ENCODE peak calls at places on chromosomes 11 and 22, in seven cellular contexts. E is ovary; C is CD4-positive, alpha-beta memory T cell; G is NT2/D1; S is effector memory CD4-positive, alpha-beta T cell; F is left ventricle myocardium inferior; B is cardiac muscle cell. D is an unnamed sample. For H3K4me1, the result is how much of the 10 kb centered on the place peaks cover.

GRCh38 chr22:44667829-44668189 is 34.2 kb upstream of the PRR5 start:
- DNase-seq in C (peak), G (no peak), F (no peak), S (peak), B (no peak), E (peak), D (no peak)

GRCh38 chr11:74307409-74307808 is 4.0 kb downstream of the P4HA3 start:
- DNase-seq in E (no peak), C (no peak), B (peak), F (no peak), S (no peak), G (no peak), D (no peak)

GRCh38 chr11:10550988-10551657 is 10.1 kb upstream of the RNF141 start:
- DNase-seq in C (no peak), F (no peak), E (no peak), G (no peak), B (no peak), S (no peak), D (no peak)

GRCh38 chr22:48949375-48950149 is 878.1 kb downstream of the BRD1 start:
- DNase-seq in G (no peak), C (no peak), S (no peak), F (no peak), E (no peak), B (no peak), D (peak)

GRCh38 chr11:94593030-94593429 is 25.9 kb downstream of the PIWIL4 start:
- DNase-seq in F (no peak), B (peak), C (no peak), S (no peak), G (no peak), E (no peak), D (no peak)

GRCh38 chr11:107561688-107562087 is 3.8 kb downstream of the ALKBH8 start:
- DNase-seq in F (no peak), G (no peak), E (no peak), S (no peak), B (peak), C (no peak), D (no peak)

GRCh38 chr22:35510481-35510934 is 30.1 kb upstream of the RASD2 start:
- DNase-seq in C (no peak), G (no peak), F (no peak), E (no peak), S (no peak), B (no peak), D (no peak)

GRCh38 chr11:96267490-96268010 is 75.4 kb downstream of the MAML2 start:
- DNase-seq in S (peak), F (no peak), B (no peak), G (no peak), C (peak), E (no peak), D (no peak)

GRCh38 chr11:70026012-70026411 is 52.1 kb upstream of the ANO1 start:
- DNase-seq in B (no peak), S (no peak), G (no peak), F (no peak), E (no peak), C (no peak), D (no peak)

GRCh38 chr22:46280999-46281623 is 13.3 kb downstream of the TTC38 start:
- DNase-seq in E (peak), B (no peak), C (no peak), G (no peak), F (no peak), S (no peak), D (no peak)

GRCh38 chr11:1916132-1916985 is 3.1 kb upstream of the TNNT3 start:
- DNase-seq in F (no peak), E (peak), S (no peak), G (no peak), B (no peak), C (no peak), D (no peak)

GRCh38 chr11:91907225-91907624 is 317.4 kb upstream of the FAT3 start:
- DNase-seq in F (no peak), C (no peak), G (no peak), E (no peak), S (no peak), B (no peak), D (no peak)

GRCh38 chr11:100830978-100831732 is 144.1 kb downstream of the ARHGAP42 start:
- DNase-seq in E (no peak), S (no peak), B (peak), C (no peak), G (no peak), F (no peak), D (no peak)

GRCh38 chr22:25057013-25057881 is 104.7 kb downstream of the KIAA1671 start:
- DNase-seq in S (peak), B (peak), C (peak), E (peak), G (peak), F (peak), D (peak)

GRCh38 chr11:3638513-3638912 is 3.3 kb downstream of the ART5 start:
- DNase-seq in G (no peak), B (no peak), S (no peak), C (no peak), E (no peak), F (no peak), D (no peak)

GRCh38 chr22:37483594-37484114 is 2.5 kb downstream of the MFNG start:
- DNase-seq in G (no peak), F (no peak), C (no peak), S (no peak), B (no peak), E (no peak), D (no peak)

GRCh38 chr11:129643031-129643721 is 172.5 kb upstream of the TMEM45B start:
- DNase-seq in G (no peak), E (no peak), B (no peak), F (no peak), S (no peak), C (no peak), D (no peak)

GRCh38 chr11:88301478-88302140 is 35.9 kb downstream of the CTSC start:
- DNase-seq in E (no peak), G (no peak), S (no peak), B (peak), C (peak), F (no peak), D (no peak)

GRCh38 chr22:19514831-19515565 is 9.2 kb downstream of the CLDN5 start:
- DNase-seq in E (no peak), G (no peak), B (no peak), C (no peak), F (no peak), S (no peak), D (no peak)

GRCh38 chr11:77322506-77322905 is 21.0 kb upstream of the GDPD4 start:
- DNase-seq in S (no peak), E (no peak), C (no peak), F (no peak), G (no peak), B (peak), D (no peak)

GRCh38 chr22:48523761-48524160 is 1303.9 kb downstream of the BRD1 start:
- DNase-seq in G (no peak), C (no peak), F (no peak), S (no peak), B (no peak), E (no peak), D (no peak)

GRCh38 chr11:122951231-122951630 is 30.4 kb downstream of the BSX start:
- DNase-seq in B (no peak), F (no peak), G (no peak), E (no peak), C (no peak), S (no peak), D (no peak)

GRCh38 chr11:10429526-10429925 is 25.5 kb upstream of the AMPD3 start:
- DNase-seq in G (no peak), C (no peak), E (no peak), F (no peak), S (no peak), B (no peak), D (no peak)

GRCh38 chr22:32477608-32478007 is 3.0 kb downstream of the FBXO7 start:
- DNase-seq in F (no peak), C (no peak), E (no peak), G (no peak), B (no peak), S (no peak), D (no peak)

GRCh38 chr22:17944205-17944725 is 80.1 kb downstream of the MICAL3 start:
- DNase-seq in S (no peak), B (no peak), C (no peak), F (no peak), E (no peak), G (no peak), D (no peak)
- H3K4me1 ChIP-seq in S (under half), B (half or more), C (under half), F (half or more), E (under half), G (under half), D (half or more)

GRCh38 chr22:31083377-31083768 is 2.3 kb downstream of the SMTN start:
- DNase-seq in F (no peak), C (no peak), E (peak), G (no peak), B (no peak), S (no peak), D (no peak)
- H3K4me1 ChIP-seq in F (half or more), C (under half), E (under half), G (under half), B (under half), S (under half), D (under half)

DNA sequence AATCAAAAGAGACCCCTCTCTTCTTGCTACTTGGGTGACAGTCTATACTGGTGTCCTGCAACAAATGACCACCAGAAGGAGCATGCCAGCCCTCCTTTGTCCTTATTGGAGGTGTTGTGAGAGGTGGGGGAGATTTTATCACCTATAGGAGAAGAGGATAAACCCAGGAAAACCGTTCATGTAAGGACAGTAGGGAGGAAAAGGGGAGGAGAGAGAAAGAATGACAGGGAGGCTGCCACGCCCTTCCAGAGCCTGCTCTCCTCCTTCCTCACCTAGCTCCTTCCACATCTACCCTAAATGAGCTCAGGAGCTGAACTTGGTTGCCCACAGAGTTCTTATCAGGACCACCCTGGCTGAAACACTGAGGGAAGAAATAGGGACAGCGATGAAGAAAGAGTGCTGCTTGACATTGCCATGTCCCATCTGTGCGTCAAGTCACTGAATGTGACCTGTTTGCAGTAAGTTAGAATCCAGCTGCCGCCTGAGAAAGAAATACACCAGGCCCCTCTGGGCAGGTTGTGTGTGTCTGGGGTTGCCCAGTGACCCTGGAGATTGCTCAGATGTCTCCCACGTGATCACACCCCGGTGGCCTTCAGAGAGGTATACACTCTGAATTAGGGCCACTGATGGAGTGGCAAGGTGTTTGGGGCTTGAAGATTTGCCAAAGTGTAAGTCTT is 40.4 kb upstream of the ETS1 start:
- DNase-seq in B (no peak), S (no peak), F (no peak), C (no peak), E (no peak), G (no peak), D (peak)
- H3K4me1 ChIP-seq in B (under half), S (half or more), F (under half), C (half or more), E (under half), G (under half), D (under half)

GRCh38 chr11:118615996-118616395 is 8.6 kb downstream of the PHLDB1 start:
- DNase-seq in C (no peak), S (no peak), G (no peak), F (no peak), B (no peak), E (peak), D (no peak)

GRCh38 chr11:118620529-118621070 is 13.2 kb downstream of the PHLDB1 start:
- DNase-seq in F (peak), B (peak), S (no peak), E (peak), G (no peak), C (no peak), D (no peak)

GRCh38 chr11:118619444-118620205 is 12.2 kb downstream of the PHLDB1 start:
- DNase-seq in B (peak), F (no peak), C (no peak), E (peak), S (no peak), G (no peak), D (peak)

GRCh38 chr11:118618991-118619375 is 11.6 kb downstream of the PHLDB1 start:
- DNase-seq in G (no peak), C (no peak), B (peak), F (peak), E (peak), S (no peak), D (peak)

DNA sequence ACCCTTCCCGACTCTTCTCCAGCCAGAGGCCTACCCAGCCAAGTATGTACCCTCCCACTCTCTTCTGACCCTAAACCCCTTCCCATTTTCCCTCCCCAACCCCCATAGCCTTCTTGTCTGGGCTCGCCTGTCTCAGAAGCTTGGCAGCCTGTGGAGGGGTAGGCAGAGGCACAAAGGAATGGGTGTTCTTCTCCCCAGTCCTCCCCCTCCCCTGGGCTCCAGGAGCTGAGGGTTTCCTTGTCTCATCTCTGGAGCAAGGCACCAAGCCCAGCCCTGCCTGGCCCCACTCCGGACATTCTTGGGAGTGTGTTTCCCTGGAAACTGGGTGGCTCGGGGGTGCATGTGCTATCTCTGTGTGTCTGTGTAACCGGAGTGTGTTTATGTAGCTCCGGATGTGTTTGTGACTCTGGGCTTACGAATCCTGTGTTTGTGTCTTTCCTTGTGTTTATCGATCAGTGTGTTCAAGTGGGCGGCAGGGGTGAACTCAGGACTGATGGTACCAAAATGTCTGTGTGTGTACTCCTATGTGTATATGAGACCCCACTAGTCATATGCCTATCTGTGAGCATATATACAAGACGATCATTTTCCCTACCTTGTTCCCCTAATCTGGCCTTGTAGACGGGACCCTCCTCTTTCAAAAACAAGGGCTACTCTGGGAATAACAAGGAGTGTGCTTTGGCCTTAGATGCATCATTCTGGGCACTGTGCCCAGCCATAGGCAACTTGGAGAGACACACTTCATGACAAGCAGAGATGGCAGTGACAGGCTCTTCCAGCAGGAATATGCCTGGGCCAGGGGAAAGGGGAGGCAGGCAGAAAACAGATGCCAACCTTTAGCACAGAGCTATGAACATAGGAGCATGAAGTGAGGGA is 10.9 kb downstream of the PHLDB1 start:
- DNase-seq in C (no peak), F (peak), B (peak), S (no peak), G (no peak), E (peak), D (peak)
- H3K4me1 ChIP-seq in C (under half), F (half or more), B (under half), S (under half), G (under half), E (under half), D (under half)

GRCh38 chr22:42932197-42932519 is 75.1 kb upstream of the ARFGAP3 start:
- DNase-seq in C (no peak), F (no peak), E (no peak), S (no peak), G (no peak), B (no peak), D (no peak)

GRCh38 chr22:42931421-42932196 is 74.5 kb upstream of the ARFGAP3 start:
- DNase-seq in B (peak), E (no peak), F (no peak), G (no peak), C (no peak), S (no peak), D (no peak)

GRCh38 chr22:42928969-42929837 is 72.1 kb upstream of the ARFGAP3 start:
- DNase-seq in S (no peak), G (no peak), B (peak), F (no peak), C (no peak), E (no peak), D (peak)

GRCh38 chr22:42929838-42930155 is 72.7 kb upstream of the ARFGAP3 start:
- DNase-seq in F (no peak), C (no peak), B (no peak), E (no peak), G (no peak), S (no peak), D (no peak)

DNA sequence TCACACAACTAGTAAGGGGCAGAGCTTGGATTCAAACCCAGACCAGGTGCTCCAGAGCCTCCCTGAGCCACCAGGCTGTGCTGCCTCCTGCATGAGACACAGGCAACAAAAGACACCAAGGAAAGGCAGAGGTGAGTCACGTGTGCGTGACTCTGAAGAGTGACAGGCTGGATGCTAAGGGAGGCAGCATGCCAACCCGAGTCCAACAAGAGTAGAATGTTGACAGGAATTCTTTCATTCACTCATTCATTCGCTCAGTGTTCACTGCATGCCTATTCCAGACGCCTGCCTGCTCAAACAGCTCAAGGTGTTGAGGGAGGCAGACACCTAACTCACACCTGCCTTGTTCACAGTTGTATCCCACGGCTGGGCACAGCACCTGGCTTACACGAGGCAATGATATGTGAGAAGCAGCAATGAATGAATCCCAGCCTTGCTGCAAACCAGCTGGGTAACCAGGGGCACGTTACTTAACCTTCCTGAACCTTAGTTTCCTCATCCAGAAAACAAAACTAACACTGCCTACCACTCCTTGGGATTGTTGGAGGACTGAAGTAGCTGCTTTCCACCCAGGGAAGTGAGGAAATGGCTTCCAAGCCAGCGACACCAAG is 73.8 kb upstream of the ARFGAP3 start:
- DNase-seq in E (no peak), S (no peak), G (no peak), C (no peak), F (peak), B (no peak), D (peak)
- H3K4me1 ChIP-seq in E (under half), S (under half), G (under half), C (under half), F (half or more), B (under half), D (half or more)

GRCh38 chr11:87263439-87263838 is 225.7 kb downstream of the TMEM135 start:
- DNase-seq in G (no peak), C (no peak), S (no peak), E (no peak), B (no peak), F (no peak), D (no peak)

GRCh38 chr11:87256694-87257340 is 219.1 kb downstream of the TMEM135 start:
- DNase-seq in F (no peak), G (no peak), S (no peak), E (no peak), C (no peak), B (no peak), D (no peak)

GRCh38 chr11:87258171-87258833 is 220.6 kb downstream of the TMEM135 start:
- DNase-seq in B (no peak), C (no peak), F (no peak), G (no peak), E (no peak), S (no peak), D (no peak)

GRCh38 chr11:87260811-87261210 is 223.1 kb downstream of the TMEM135 start:
- DNase-seq in F (no peak), B (no peak), E (no peak), G (no peak), C (no peak), S (no peak), D (no peak)

DNA sequence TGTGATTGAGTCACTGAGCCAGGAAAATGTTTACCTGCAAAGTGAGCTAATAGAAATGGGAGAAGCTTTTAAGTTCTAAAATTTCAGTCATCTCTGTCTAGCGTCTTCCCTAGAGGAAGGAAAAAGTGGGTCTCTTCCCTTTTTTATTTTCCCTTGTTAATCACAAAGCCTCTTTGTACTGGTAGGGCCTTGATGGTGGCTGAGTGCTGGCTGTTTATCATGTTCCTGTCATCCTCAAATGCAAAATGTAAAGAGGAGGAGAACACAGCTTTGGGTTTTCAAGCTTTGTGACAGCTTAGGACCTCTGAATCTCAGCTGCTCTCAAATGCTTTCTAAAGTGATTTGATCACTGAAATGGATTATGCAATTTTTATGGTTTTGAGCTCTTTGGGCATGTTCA is 222.0 kb downstream of the TMEM135 start:
- DNase-seq in F (no peak), S (no peak), B (peak), G (no peak), E (no peak), C (no peak), D (no peak)
- H3K4me1 ChIP-seq in F (under half), S (under half), B (under half), G (under half), E (under half), C (under half), D (under half)

GRCh38 chr11:44654057-44654456 is 72.7 kb upstream of the TSPAN18 start:
- DNase-seq in C (no peak), F (no peak), B (no peak), E (no peak), S (no peak), G (no peak), D (peak)
- H3K4me1 ChIP-seq in C (under half), F (under half), B (under half), E (under half), S (under half), G (under half), D (under half)

GRCh38 chr22:27213766-27214581 is 556.6 kb downstream of the MIAT start:
- DNase-seq in E (peak), C (no peak), G (no peak), S (no peak), B (peak), F (peak), D (peak)

GRCh38 chr22:27215826-27216320 is 558.5 kb downstream of the MIAT start:
- DNase-seq in F (no peak), E (no peak), C (no peak), B (no peak), S (no peak), G (no peak), D (no peak)

GRCh38 chr22:27213291-27213690 is 555.9 kb downstream of the MIAT start:
- DNase-seq in F (no peak), C (no peak), E (no peak), S (no peak), B (peak), G (no peak), D (no peak)

GRCh38 chr22:27216444-27216843 is 559.1 kb downstream of the MIAT start:
- DNase-seq in G (no peak), S (no peak), F (no peak), B (no peak), C (no peak), E (no peak), D (no peak)

GRCh38 chr22:27214691-27215090 is 557.3 kb downstream of the MIAT start:
- DNase-seq in S (no peak), C (no peak), F (no peak), B (no peak), E (no peak), G (no peak), D (no peak)
- H3K4me1 ChIP-seq in S (under half), C (under half), F (under half), B (under half), E (under half), G (under half), D (under half)